ENCODE peak calls at places on chromosome 4, in six cellular contexts. L is coronary artery, N is ELR, K is NCI-H460, W is K562, H is right atrium auricular region. R is an unnamed sample.

GRCh38 chr4:123593655-123594054 is 197.1 kb downstream of the SPRY1 start:
- DNase-seq in L (no peak), N (no peak), K (no peak), W (no peak), H (no peak), R (no peak)

GRCh38 chr4:85741921-85742591 is 267.1 kb downstream of the ARHGAP24 start:
- DNase-seq in L (no peak), N (no peak), K (no peak), W (no peak), H (no peak), R (no peak)

GRCh38 chr4:3859571-3859970 is 93.4 kb downstream of the ADRA2C start:
- DNase-seq in L (no peak), N (no peak), K (no peak), W (no peak), H (no peak), R (no peak)

GRCh38 chr4:37889849-37890500 is 909 bp upstream of the TBC1D1 start:
- DNase-seq in L (peak), N (no peak), K (no peak), W (no peak), H (no peak), R (no peak)

GRCh38 chr4:22264261-22264660 is 251.6 kb downstream of the ADGRA3 start:
- DNase-seq in L (no peak), N (no peak), K (no peak), W (no peak), H (no peak), R (no peak)

GRCh38 chr4:112173593-112174559 is 28.6 kb downstream of the FAM241A start:
- DNase-seq in L (no peak), N (peak), K (peak), W (no peak), H (no peak), R (no peak)

GRCh38 chr4:184983660-184984356 is 34.5 kb upstream of the HELT start:
- DNase-seq in L (no peak), N (peak), K (peak), W (peak), H (no peak), R (no peak)

GRCh38 chr4:95181446-95182306 is 367.1 kb downstream of the UNC5C start:
- DNase-seq in L (no peak), N (no peak), K (no peak), W (peak), H (no peak), R (no peak)

GRCh38 chr4:183080372-183081115 is 18.5 kb upstream of the WWC2 start:
- DNase-seq in L (no peak), N (no peak), K (no peak), W (no peak), H (no peak), R (no peak)

GRCh38 chr4:128228778-128229457 is 58.7 kb downstream of the PGRMC2 start:
- DNase-seq in L (no peak), N (peak), K (no peak), W (no peak), H (no peak), R (no peak)

GRCh38 chr4:176548571-176548970 is 228.8 kb downstream of the SPCS3 start:
- DNase-seq in L (no peak), N (peak), K (no peak), W (no peak), H (no peak), R (no peak)

GRCh38 chr4:129429566-129430339 is 333.8 kb downstream of the C4orf33 start:
- DNase-seq in L (no peak), N (peak), K (no peak), W (no peak), H (no peak), R (no peak)

GRCh38 chr4:11446156-11446811 is 17.6 kb upstream of the HS3ST1 start:
- DNase-seq in L (no peak), N (no peak), K (no peak), W (no peak), H (no peak), R (no peak)

GRCh38 chr4:106816501-106816900 is 219.6 kb downstream of the DKK2 start:
- DNase-seq in L (no peak), N (peak), K (no peak), W (no peak), H (no peak), R (no peak)

GRCh38 chr4:24775209-24775608 is 20.2 kb upstream of the SOD3 start:
- DNase-seq in L (no peak), N (peak), K (no peak), W (no peak), H (no peak), R (no peak)

GRCh38 chr4:83124079-83124780 is 9.7 kb upstream of the PLAC8 start:
- DNase-seq in L (no peak), N (peak), K (no peak), W (no peak), H (no peak), R (no peak)

GRCh38 chr4:117773067-117773946 is 261.0 kb upstream of the NDST3 start:
- DNase-seq in L (no peak), N (no peak), K (no peak), W (no peak), H (no peak), R (no peak)

GRCh38 chr4:87414806-87415205 is 7.6 kb upstream of the NUDT9 start:
- DNase-seq in L (no peak), N (no peak), K (no peak), W (no peak), H (no peak), R (no peak)

GRCh38 chr4:182562350-182562749 is 319.1 kb downstream of the TENM3 start:
- DNase-seq in L (no peak), N (no peak), K (no peak), W (no peak), H (no peak), R (no peak)

GRCh38 chr4:173231916-173232315 is 63.3 kb downstream of the GALNT7 start:
- DNase-seq in L (no peak), N (peak), K (no peak), W (peak), H (no peak), R (no peak)

GRCh38 chr4:21177092-21177491 is 476.8 kb downstream of the PACRGL start:
- DNase-seq in L (no peak), N (no peak), K (no peak), W (no peak), H (no peak), R (no peak)

GRCh38 chr4:84319124-84319523 is 180.0 kb downstream of the NKX6-1 start:
- DNase-seq in L (no peak), N (no peak), K (peak), W (no peak), H (no peak), R (no peak)